ENCODE peak calls at places on chromosomes 1 and 21, in four cellular contexts. A, O, X and E are unnamed samples.

GRCh38 chr1:18955116-18955441 is 1.4 kb downstream of the IFFO2 start:
- DNase-seq in A (no peak), O (no peak), X (no peak), E (no peak)

GRCh38 chr1:183126528-183126927 is 59.5 kb upstream of the LAMC2 start:
- DNase-seq in A (no peak), O (no peak), X (peak), E (no peak)

GRCh38 chr1:74895411-74895810 is 162.5 kb downstream of the TYW3 start:
- DNase-seq in A (no peak), O (no peak), X (no peak), E (no peak)

GRCh38 chr1:235628316-235629006 is 21.1 kb downstream of the GNG4 start:
- DNase-seq in A (no peak), O (no peak), X (no peak), E (no peak)

GRCh38 chr1:208292913-208293312 is 48.7 kb upstream of the PLXNA2 start:
- DNase-seq in A (no peak), O (no peak), X (no peak), E (no peak)

GRCh38 chr1:224340711-224341384 is 10.9 kb upstream of the NVL start:
- DNase-seq in A (peak), O (no peak), X (peak), E (peak)

GRCh38 chr1:207336559-207337467 is 15.3 kb downstream of the CD55 start:
- DNase-seq in A (no peak), O (peak), X (peak), E (no peak)

GRCh38 chr21:29501451-29501850 is 202.7 kb downstream of the BACH1 start:
- DNase-seq in A (no peak), O (no peak), X (peak), E (no peak)

GRCh38 chr1:244276646-244277045 is 175.1 kb downstream of the ADSS2 start:
- DNase-seq in A (no peak), O (no peak), X (peak), E (no peak)

GRCh38 chr21:41583274-41583790 is 75.4 kb upstream of the TMPRSS2 start:
- DNase-seq in A (no peak), O (no peak), X (no peak), E (peak)

GRCh38 chr1:60101516-60101915 is 27.9 kb upstream of the C1orf87 start:
- DNase-seq in A (no peak), O (no peak), X (no peak), E (no peak)

GRCh38 chr1:227245613-227246320 is 72.5 kb downstream of the CDC42BPA start:
- DNase-seq in A (peak), O (no peak), X (peak), E (no peak)

GRCh38 chr1:150243003-150243402 is 7.1 kb upstream of the ANP32E start:
- DNase-seq in A (no peak), O (no peak), X (no peak), E (no peak)

GRCh38 chr1:167447521-167448136 is 70.7 kb downstream of the CD247 start:
- DNase-seq in A (no peak), O (no peak), X (no peak), E (no peak)

GRCh38 chr1:115748396-115749130 is 20.0 kb downstream of the CASQ2 start:
- DNase-seq in A (no peak), O (no peak), X (peak), E (no peak)

GRCh38 chr1:224958490-224958889 is 29.0 kb downstream of the DNAH14 start:
- DNase-seq in A (no peak), O (no peak), X (no peak), E (no peak)

GRCh38 chr1:24149854-24150227 is 6.9 kb upstream of the IL22RA1 start:
- DNase-seq in A (peak), O (no peak), X (peak), E (no peak)

GRCh38 chr1:163399976-163400375 is 78.2 kb downstream of the NUF2 start:
- DNase-seq in A (no peak), O (no peak), X (no peak), E (no peak)

GRCh38 chr1:60281360-60281932 is 207.9 kb upstream of the C1orf87 start:
- DNase-seq in A (peak), O (no peak), X (peak), E (peak)

GRCh38 chr1:10687142-10687715 is 109.2 kb downstream of the CASZ1 start:
- DNase-seq in A (no peak), O (no peak), X (no peak), E (no peak)

GRCh38 chr21:32457360-32457840 is 44.9 kb downstream of the EVA1C start:
- DNase-seq in A (peak), O (no peak), X (peak), E (no peak)

GRCh38 chr1:3465091-3465934 is 10.8 kb downstream of the ARHGEF16 start:
- DNase-seq in A (peak), O (no peak), X (no peak), E (no peak)

GRCh38 chr1:13513885-13514546 is at the start of gene LRRC38:
- DNase-seq in A (peak), O (no peak), X (no peak), E (no peak)

GRCh38 chr1:9689011-9689706 is 37.6 kb downstream of the PIK3CD start:
- DNase-seq in A (peak), O (peak), X (peak), E (peak)

GRCh38 chr1:110171134-110171733 is 20.9 kb downstream of the SLC6A17 start:
- DNase-seq in A (no peak), O (no peak), X (no peak), E (no peak)

GRCh38 chr21:43984905-43985689 is 27.0 kb upstream of the TRAPPC10 start:
- DNase-seq in A (no peak), O (no peak), X (peak), E (no peak)

GRCh38 chr21:16198546-16198945 is 468.8 kb downstream of the USP25 start:
- DNase-seq in A (no peak), O (no peak), X (peak), E (no peak)

GRCh38 chr1:15101112-15101760 is 52.3 kb upstream of the TMEM51 start:
- DNase-seq in A (peak), O (no peak), X (no peak), E (no peak)

GRCh38 chr1:164780863-164781262 is 221.9 kb downstream of the PBX1 start:
- DNase-seq in A (peak), O (no peak), X (peak), E (no peak)

GRCh38 chr21:41472769-41473548 is 35.0 kb downstream of the TMPRSS2 start:
- DNase-seq in A (no peak), O (no peak), X (no peak), E (no peak)

GRCh38 chr21:36989699-36990507 is 16.6 kb upstream of the RIPPLY3 start:
- DNase-seq in A (peak), O (peak), X (peak), E (peak)

GRCh38 chr1:16988210-16988609 is 7.8 kb upstream of the MFAP2 start:
- DNase-seq in A (no peak), O (no peak), X (no peak), E (no peak)

GRCh38 chr1:20685099-20685662 is 24.0 kb upstream of the DDOST start:
- DNase-seq in A (peak), O (no peak), X (no peak), E (no peak)

GRCh38 chr1:15186846-15187151 is 33.3 kb downstream of the TMEM51 start:
- DNase-seq in A (no peak), O (no peak), X (no peak), E (no peak)

GRCh38 chr21:37582613-37583012 is 216.0 kb downstream of the DYRK1A start:
- DNase-seq in A (no peak), O (no peak), X (peak), E (no peak)

DNA sequence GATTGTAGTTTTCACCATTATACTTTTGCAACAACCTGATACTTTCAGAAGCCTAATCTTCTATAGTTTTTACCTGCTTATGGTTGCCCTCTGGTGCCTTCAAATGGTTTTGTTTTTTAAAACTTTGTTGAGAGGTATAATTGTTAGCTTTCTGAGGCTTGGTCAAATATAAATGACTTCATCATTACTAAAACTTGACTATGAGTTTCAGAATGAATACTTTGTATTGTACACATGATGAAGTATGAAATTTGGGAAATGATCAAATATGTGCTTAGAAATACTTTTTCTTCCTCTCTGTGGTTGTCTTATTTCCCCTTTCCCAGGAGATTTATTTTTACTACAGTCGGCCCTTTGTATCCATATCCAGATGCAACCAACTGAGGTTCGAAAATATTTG is 151.8 kb upstream of the B3GALT2 start:
- DNase-seq in A (no peak), O (no peak), X (peak), E (no peak)
- TF ChIP-seq CTCF in A (no peak), O (no peak), X (peak), E (no peak)

DNA sequence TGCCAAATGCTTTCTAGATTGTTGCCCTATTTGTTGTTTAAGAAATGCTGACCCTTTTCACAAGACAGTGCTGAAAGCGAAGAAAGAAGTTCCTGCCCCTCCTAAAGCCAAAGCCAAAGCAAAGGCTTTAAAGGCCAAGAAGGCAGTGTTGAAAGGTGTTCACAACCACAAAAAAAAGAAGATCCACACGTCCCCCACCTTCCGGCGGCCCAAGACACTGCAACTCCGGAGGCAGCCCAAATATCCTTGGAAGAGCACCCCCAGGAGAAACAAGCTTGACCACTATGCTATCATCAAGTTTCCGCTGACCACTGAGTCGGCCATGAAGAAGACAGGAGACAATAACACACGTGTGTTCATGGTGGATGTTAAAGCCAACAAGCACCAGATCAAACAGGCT is 55.7 kb downstream of the PSMG1 start:
- DNase-seq in A (no peak), O (no peak), X (no peak), E (no peak)
- TF ChIP-seq CTCF in A (no peak), O (no peak), X (no peak), E (no peak)

DNA sequence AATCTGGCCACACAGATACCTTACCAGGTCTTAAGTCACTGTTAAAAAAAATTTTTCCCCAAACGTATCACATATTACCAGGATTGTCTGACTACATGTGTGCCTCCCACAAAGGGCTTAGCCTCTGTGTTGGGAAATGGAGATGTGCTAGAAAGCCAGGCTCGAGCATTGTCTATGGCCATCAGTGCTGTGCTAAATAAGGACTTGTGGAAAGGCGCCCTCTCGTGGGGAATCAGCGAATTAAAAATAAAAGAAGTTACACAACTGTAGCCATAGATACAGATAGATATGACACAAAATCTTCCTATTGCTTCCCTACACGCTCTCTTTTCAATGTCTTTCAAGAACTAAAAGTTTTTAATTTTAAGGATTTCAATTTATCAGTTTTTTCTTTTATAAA is 47.5 kb upstream of the CRNN start:
- DNase-seq in A (peak), O (peak), X (peak), E (no peak)
- TF ChIP-seq CTCF in A (peak), O (peak), X (peak), E (peak)

GRCh38 chr1:153679337-153680119 is 1.0 kb downstream of the NPR1 start:
- DNase-seq in A (no peak), O (no peak), X (peak), E (no peak)
- TF ChIP-seq CTCF in A (peak), O (no peak), X (no peak), E (peak)

GRCh38 chr1:92117526-92117925 is 37.4 kb downstream of the BTBD8 start:
- DNase-seq in A (no peak), O (no peak), X (no peak), E (no peak)
- TF ChIP-seq CTCF in A (no peak), O (no peak), X (no peak), E (no peak)

DNA sequence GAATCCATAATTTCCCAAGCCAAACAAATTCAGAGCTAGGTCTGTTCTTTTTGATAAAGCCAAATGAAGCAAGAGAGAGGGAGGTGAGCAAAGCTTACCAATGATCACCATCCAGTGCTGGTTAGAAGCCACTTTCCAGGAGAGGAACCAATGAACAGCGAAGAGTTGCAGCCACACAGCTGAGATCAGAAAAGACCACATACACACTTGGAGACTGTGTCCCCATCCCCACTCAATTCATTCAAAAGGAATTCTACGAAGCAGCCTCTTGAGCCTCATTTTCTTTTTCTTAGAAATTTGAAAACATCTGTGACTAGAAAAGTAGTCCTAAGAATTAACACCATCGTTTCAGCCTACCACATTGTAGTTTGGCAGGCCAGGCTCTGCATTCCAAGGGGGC is 9.1 kb downstream of the UBE2Q1 start:
- DNase-seq in A (no peak), O (no peak), X (no peak), E (no peak)
- TF ChIP-seq CTCF in A (no peak), O (no peak), X (no peak), E (no peak)

DNA sequence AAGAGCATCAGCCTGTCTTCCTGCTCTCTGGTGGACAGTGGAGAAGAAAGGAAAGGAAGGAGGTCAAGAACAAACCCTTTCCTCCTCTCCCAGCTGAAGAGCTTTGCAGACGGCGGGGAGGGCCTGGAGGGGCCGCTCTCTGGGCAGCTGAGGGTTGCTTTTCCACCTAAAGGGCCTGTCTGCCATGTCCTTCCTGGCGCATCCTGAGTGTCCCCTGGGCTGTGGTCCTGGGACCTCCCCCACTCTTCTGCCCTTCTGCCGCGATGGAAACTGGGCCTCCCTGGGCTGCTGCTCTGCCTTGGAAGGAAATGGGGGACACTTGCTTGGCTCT is 107.0 kb downstream of the ETS2 start:
- DNase-seq in A (no peak), O (no peak), X (no peak), E (no peak)
- TF ChIP-seq CTCF in A (no peak), O (no peak), X (no peak), E (no peak)

GRCh38 chr1:155084722-155085503 is 6.3 kb downstream of the EFNA3 start:
- DNase-seq in A (peak), O (peak), X (peak), E (peak)

GRCh38 chr1:155085504-155086181 is 7.0 kb downstream of the EFNA3 start:
- DNase-seq in A (peak), O (peak), X (peak), E (peak)

GRCh38 chr1:155082941-155083541 is 4.4 kb downstream of the EFNA3 start:
- DNase-seq in A (no peak), O (no peak), X (no peak), E (no peak)

GRCh38 chr1:155082301-155082940 is 3.8 kb downstream of the EFNA3 start:
- DNase-seq in A (no peak), O (no peak), X (peak), E (peak)

GRCh38 chr1:155083865-155084721 is 5.5 kb downstream of the EFNA3 start:
- DNase-seq in A (no peak), O (no peak), X (peak), E (no peak)
- TF ChIP-seq CTCF in A (no peak), O (no peak), X (peak), E (no peak)

GRCh38 chr21:34519013-34519412 is 7.0 kb upstream of the KCNE1 start:
- DNase-seq in A (no peak), O (no peak), X (no peak), E (no peak)

GRCh38 chr21:34514576-34515135 is 2.6 kb upstream of the KCNE1 start:
- DNase-seq in A (no peak), O (no peak), X (no peak), E (no peak)

GRCh38 chr21:34519694-34520093 is 7.7 kb upstream of the KCNE1 start:
- DNase-seq in A (no peak), O (no peak), X (no peak), E (no peak)

GRCh38 chr21:34517039-34517438 is 5.0 kb upstream of the KCNE1 start:
- DNase-seq in A (no peak), O (no peak), X (no peak), E (no peak)

GRCh38 chr21:34517491-34518245 is 5.7 kb upstream of the KCNE1 start:
- DNase-seq in A (no peak), O (no peak), X (no peak), E (no peak)
- TF ChIP-seq CTCF in A (peak), O (peak), X (no peak), E (peak)

DNA sequence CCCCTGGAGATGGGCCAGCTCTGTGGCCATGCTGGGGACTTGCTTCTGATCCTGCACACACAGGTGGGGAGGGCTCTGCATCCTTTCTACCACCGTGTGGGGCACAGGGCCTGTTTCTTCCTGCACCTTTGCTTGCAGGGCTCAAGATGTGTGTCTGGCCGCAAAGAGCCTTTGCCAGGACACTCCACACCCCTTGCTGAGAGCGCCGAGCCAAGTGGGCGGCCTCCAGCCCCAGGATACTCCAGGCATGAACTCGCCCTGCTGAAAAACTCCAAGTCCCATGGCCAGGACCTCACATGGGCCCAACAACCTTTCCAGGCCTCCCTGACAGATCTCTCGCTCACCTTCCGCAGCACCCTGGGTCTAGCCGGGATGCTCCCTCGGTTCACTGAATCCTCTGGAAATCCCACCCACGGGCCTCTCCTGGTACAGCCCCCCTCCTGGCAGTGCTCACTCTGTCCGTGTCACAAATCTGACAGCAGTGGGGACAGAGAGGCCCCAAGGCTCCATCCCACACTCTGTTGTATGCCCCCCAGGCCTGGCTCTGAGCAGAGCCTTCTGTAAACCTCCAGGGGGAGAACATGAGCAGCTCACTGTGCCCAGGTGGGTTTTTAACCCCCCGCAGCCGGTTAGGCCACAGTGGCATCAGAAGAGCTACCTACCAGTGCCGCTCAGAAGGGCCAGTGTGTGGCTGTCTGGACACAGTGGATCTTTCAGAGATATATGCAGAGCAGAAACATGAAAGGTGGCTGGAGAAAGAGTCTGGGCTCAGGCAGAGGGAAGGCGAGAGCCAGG is 11.8 kb upstream of the GPR153 start:
- DNase-seq in A (no peak), O (no peak), X (peak), E (no peak)
- TF ChIP-seq CTCF in A (no peak), O (no peak), X (peak), E (peak)